ENCODE peak calls at places on chromosomes 5 and 9, in nine cellular contexts. R, E, Q, V, W, Z, A, M and J are unnamed samples.

GRCh38 chr5:1974081-1974480 is 91.4 kb upstream of the IRX4 start:
- DNase-seq in R (no peak), E (no peak), Q (no peak), V (no peak), W (no peak), Z (no peak), A (no peak), M (no peak), J (no peak)

GRCh38 chr5:67361932-67362729 is 165.5 kb upstream of the CD180 start:
- DNase-seq in R (no peak), E (no peak), Q (no peak), V (no peak), W (no peak), Z (no peak), A (no peak), M (no peak), J (no peak)

GRCh38 chr9:133201424-133202144 is 7.5 kb downstream of the OBP2B start:
- DNase-seq in R (no peak), E (no peak), Q (no peak), V (no peak), W (peak; percentile 66), Z (no peak), A (no peak), M (peak; percentile 39), J (no peak)

GRCh38 chr5:7597058-7597457 is 201.1 kb downstream of the ADCY2 start:
- DNase-seq in R (no peak), E (no peak), Q (no peak), V (no peak), W (no peak), Z (no peak), A (no peak), M (no peak), J (no peak)

GRCh38 chr9:112647596-112647995 is 70.3 kb downstream of the INIP start:
- DNase-seq in R (no peak), E (no peak), Q (no peak), V (no peak), W (no peak), Z (no peak), A (no peak), M (no peak), J (no peak)

GRCh38 chr5:93150311-93151012 is 430.6 kb downstream of the NR2F1-AS1 start:
- DNase-seq in R (no peak), E (no peak), Q (peak; percentile 30), V (peak; percentile 6), W (no peak), Z (no peak), A (no peak), M (no peak), J (no peak)

GRCh38 chr5:138873886-138874200 is 1.3 kb downstream of the LRRTM2 start:
- DNase-seq in R (no peak), E (no peak), Q (no peak), V (no peak), W (no peak), Z (no peak), A (no peak), M (no peak), J (no peak)

GRCh38 chr9:31574006-31574750 is 810.3 kb upstream of the ACO1 start:
- DNase-seq in R (no peak), E (no peak), Q (no peak), V (no peak), W (no peak), Z (no peak), A (no peak), M (no peak), J (no peak)

GRCh38 chr9:114055061-114055460 is 23.0 kb downstream of the AMBP start:
- DNase-seq in R (no peak), E (no peak), Q (no peak), V (no peak), W (peak; percentile 44), Z (no peak), A (no peak), M (no peak), J (no peak)

GRCh38 chr5:43017438-43017820 is 22.7 kb downstream of the ANXA2R start:
- DNase-seq in R (peak; percentile 28), E (no peak), Q (peak; percentile 55), V (no peak), W (peak; percentile 82), Z (no peak), A (no peak), M (peak; percentile 76), J (no peak)

GRCh38 chr5:135076801-135077200 is 42.8 kb upstream of the PITX1 start:
- DNase-seq in R (no peak), E (no peak), Q (no peak), V (no peak), W (peak; percentile 43), Z (no peak), A (no peak), M (peak; percentile 26), J (no peak)

GRCh38 chr5:144191998-144192397 is 21.3 kb downstream of the KCTD16 start:
- DNase-seq in R (peak; percentile 83), E (no peak), Q (peak; percentile 87), V (peak; percentile 79), W (no peak), Z (no peak), A (peak; percentile 63), M (no peak), J (peak; percentile 65)

GRCh38 chr5:143968071-143968878 is 156.3 kb downstream of the HMHB1 start:
- DNase-seq in R (peak; percentile 23), E (peak; percentile 48), Q (peak; percentile 78), V (peak; percentile 72), W (no peak), Z (no peak), A (peak; percentile 34), M (no peak), J (peak; percentile 22)

GRCh38 chr5:141782991-141783598 is 95.1 kb downstream of the PCDH1 start:
- DNase-seq in R (no peak), E (no peak), Q (no peak), V (no peak), W (no peak), Z (no peak), A (no peak), M (peak; percentile 75), J (no peak)

GRCh38 chr5:60977956-60978737 is 33.1 kb downstream of the NDUFAF2 start:
- DNase-seq in R (no peak), E (no peak), Q (no peak), V (no peak), W (no peak), Z (no peak), A (no peak), M (no peak), J (no peak)

GRCh38 chr9:134891016-134891589 is 10.5 kb downstream of the FCN2 start:
- DNase-seq in R (no peak), E (no peak), Q (no peak), V (no peak), W (no peak), Z (no peak), A (no peak), M (no peak), J (no peak)

GRCh38 chr5:75192804-75193203 is 43.9 kb downstream of the ANKRD31 start:
- DNase-seq in R (no peak), E (no peak), Q (no peak), V (no peak), W (no peak), Z (no peak), A (no peak), M (no peak), J (no peak)

GRCh38 chr9:96587295-96587694 is 32.3 kb downstream of the CDC14B start:
- DNase-seq in R (no peak), E (no peak), Q (no peak), V (no peak), W (peak; percentile 57), Z (no peak), A (no peak), M (no peak), J (no peak)

GRCh38 chr9:97059661-97060060 is 20.7 kb upstream of the CTSV start:
- DNase-seq in R (no peak), E (no peak), Q (no peak), V (no peak), W (no peak), Z (no peak), A (no peak), M (no peak), J (peak; percentile 23)

GRCh38 chr5:854217-854616 is 3.4 kb upstream of the ZDHHC11 start:
- DNase-seq in R (no peak), E (no peak), Q (no peak), V (no peak), W (peak; percentile 51), Z (no peak), A (no peak), M (peak; percentile 59), J (no peak)